ENCODE peak calls at places on chromosomes 12 and 14, in seven cellular contexts. U, K, A, N, P, T and E are unnamed samples.
A peak's percentile ranks its signal among the peaks of the same experiment; 100 is the strongest.

GRCh38 chr14:55454264-55455151 is 14.1 kb upstream of the TBPL2 start:
- ATAC-seq in N (peak; percentile 70), T (no peak), A (no peak), K (peak; percentile 84), P (no peak), U (peak; percentile 46), E (no peak)

GRCh38 chr12:53591301-53592206 is 34.6 kb downstream of the ATF7 start:
- ATAC-seq in N (peak; percentile 68), K (peak; percentile 76), P (no peak), T (no peak), U (peak; percentile 60), A (no peak), E (no peak)

GRCh38 chr14:71354801-71355200 is 447.5 kb downstream of the PCNX1 start:
- ATAC-seq in A (no peak), U (no peak), K (no peak), T (no peak), P (no peak), N (no peak), E (no peak)

GRCh38 chr12:7995266-7995963 is 37.1 kb upstream of the FOXJ2 start:
- ATAC-seq in P (peak; percentile 98), T (peak; percentile 90), K (peak; percentile 99), A (peak; percentile 99), N (peak; percentile 100), U (peak; percentile 97), E (peak; percentile 86)

GRCh38 chr12:122080149-122081107 is 1.9 kb downstream of the MLXIP start:
- ATAC-seq in A (no peak), U (peak; percentile 52), P (no peak), N (peak; percentile 45), T (no peak), K (peak; percentile 35), E (no peak)

GRCh38 chr12:76551482-76551888 is 8.1 kb downstream of the OSBPL8 start:
- ATAC-seq in N (no peak), P (no peak), U (no peak), A (no peak), K (no peak), T (no peak), E (no peak)

GRCh38 chr12:80814453-80814852 is 97.7 kb downstream of the MYF5 start:
- ATAC-seq in P (no peak), U (no peak), A (no peak), T (no peak), N (no peak), K (no peak), E (no peak)

GRCh38 chr14:93132472-93133065 is 16.8 kb upstream of the ITPK1 start:
- ATAC-seq in T (peak; percentile 56), K (peak; percentile 80), P (peak; percentile 56), U (peak; percentile 79), N (peak; percentile 74), A (peak; percentile 50), E (peak; percentile 35)

GRCh38 chr14:72590577-72590976 is 303.3 kb downstream of the DPF3 start:
- ATAC-seq in P (peak; percentile 29), N (no peak), U (no peak), K (no peak), A (peak; percentile 33), T (peak; percentile 28), E (peak; percentile 43)

GRCh38 chr12:56198836-56199235 is 9.6 kb upstream of the SMARCC2 start:
- ATAC-seq in K (no peak), N (no peak), U (no peak), P (no peak), A (no peak), T (no peak), E (no peak)

GRCh38 chr12:117986705-117987469 is 18.1 kb upstream of the KSR2 start:
- ATAC-seq in T (peak; percentile 47), N (no peak), P (no peak), A (no peak), K (no peak), U (no peak), E (peak; percentile 92)